ENCODE peak calls at places on chromosomes 4 and X, in eight cellular contexts. One of them, this sample, is unnamed.

GRCh38 chr4:145061325-145061920 is 36.6 kb downstream of the ANAPC10 start:
- DNase-seq in GM23338: peak
- DNase-seq in endothelial cell of umbilical vein: peak
- DNase-seq in heart left ventricle: no peak
- DNase-seq in lower leg skin: no peak
- DNase-seq in endothelial cell: no peak
- DNase-seq in fibroblast of mammary gland: peak
- DNase-seq in PC-3: peak
- DNase-seq in this sample: peak

GRCh38 chrX:129772796-129773431 is 6.8 kb upstream of the SASH3 start:
- DNase-seq in endothelial cell of umbilical vein: no peak
- DNase-seq in endothelial cell: no peak
- DNase-seq in fibroblast of mammary gland: no peak
- DNase-seq in lower leg skin: peak
- DNase-seq in heart left ventricle: peak
- DNase-seq in PC-3: no peak
- DNase-seq in GM23338: peak
- DNase-seq in this sample: peak

GRCh38 chr4:12965334-12965733 is 518.8 kb downstream of the RAB28 start:
- DNase-seq in endothelial cell: no peak
- DNase-seq in heart left ventricle: no peak
- DNase-seq in lower leg skin: no peak
- DNase-seq in endothelial cell of umbilical vein: no peak
- DNase-seq in PC-3: no peak
- DNase-seq in GM23338: no peak
- DNase-seq in fibroblast of mammary gland: no peak
- DNase-seq in this sample: no peak

GRCh38 chrX:68870357-68870756 is 41.5 kb downstream of the EFNB1 start:
- DNase-seq in endothelial cell: no peak
- DNase-seq in PC-3: no peak
- DNase-seq in endothelial cell of umbilical vein: no peak
- DNase-seq in heart left ventricle: no peak
- DNase-seq in fibroblast of mammary gland: no peak
- DNase-seq in GM23338: no peak
- DNase-seq in lower leg skin: no peak
- DNase-seq in this sample: no peak

GRCh38 chr4:140094701-140095420 is 59.1 kb downstream of the MAML3 start:
- DNase-seq in endothelial cell: peak
- DNase-seq in PC-3: peak
- DNase-seq in GM23338: peak
- DNase-seq in fibroblast of mammary gland: no peak
- DNase-seq in heart left ventricle: peak
- DNase-seq in lower leg skin: peak
- DNase-seq in endothelial cell of umbilical vein: peak
- DNase-seq in this sample: no peak

GRCh38 chr4:99816611-99817309 is at the start of gene DAPP1:
- DNase-seq in GM23338: no peak
- DNase-seq in endothelial cell: no peak
- DNase-seq in lower leg skin: peak
- DNase-seq in heart left ventricle: peak
- DNase-seq in endothelial cell of umbilical vein: no peak
- DNase-seq in fibroblast of mammary gland: no peak
- DNase-seq in PC-3: peak
- DNase-seq in this sample: peak

GRCh38 chr4:86565641-86566040 is 28.5 kb upstream of the PTPN13 start:
- DNase-seq in heart left ventricle: no peak
- DNase-seq in PC-3: no peak
- DNase-seq in endothelial cell of umbilical vein: no peak
- DNase-seq in fibroblast of mammary gland: no peak
- DNase-seq in lower leg skin: no peak
- DNase-seq in endothelial cell: no peak
- DNase-seq in GM23338: no peak
- DNase-seq in this sample: no peak

GRCh38 chrX:22433292-22434070 is 160.8 kb downstream of the CBLL2 start:
- DNase-seq in endothelial cell of umbilical vein: no peak
- DNase-seq in fibroblast of mammary gland: no peak
- DNase-seq in heart left ventricle: no peak
- DNase-seq in endothelial cell: no peak
- DNase-seq in PC-3: no peak
- DNase-seq in GM23338: no peak
- DNase-seq in lower leg skin: no peak
- DNase-seq in this sample: no peak

GRCh38 chr4:22897520-22898108 is 204.9 kb downstream of the GBA3 start:
- DNase-seq in endothelial cell of umbilical vein: peak
- DNase-seq in heart left ventricle: no peak
- DNase-seq in fibroblast of mammary gland: peak
- DNase-seq in PC-3: peak
- DNase-seq in GM23338: peak
- DNase-seq in endothelial cell: peak
- DNase-seq in lower leg skin: no peak
- DNase-seq in this sample: peak

GRCh38 chr4:7950301-7951092 is 10.8 kb upstream of the AFAP1 start:
- DNase-seq in heart left ventricle: no peak
- DNase-seq in PC-3: no peak
- DNase-seq in endothelial cell of umbilical vein: no peak
- DNase-seq in fibroblast of mammary gland: no peak
- DNase-seq in endothelial cell: no peak
- DNase-seq in lower leg skin: no peak
- DNase-seq in GM23338: no peak
- DNase-seq in this sample: no peak

DNA sequence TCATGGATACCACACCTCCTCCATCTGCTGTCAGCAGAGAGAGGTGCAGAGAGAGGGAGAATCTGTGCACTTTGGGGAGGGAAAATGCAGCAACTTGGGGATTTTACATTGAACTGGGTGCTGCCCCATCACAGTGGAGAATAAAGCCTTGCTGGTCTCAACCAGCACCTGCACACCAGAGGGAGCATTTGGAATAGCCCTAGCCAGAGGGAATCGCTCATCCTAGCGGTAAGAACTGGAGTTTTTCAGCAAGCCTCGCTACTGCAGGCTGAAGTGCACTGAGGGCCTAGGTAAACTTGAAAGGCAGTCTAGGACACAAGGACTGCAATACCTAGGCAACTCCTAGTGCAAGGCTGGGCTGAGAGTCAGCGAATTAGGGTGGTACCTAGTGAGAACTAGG is 148.7 kb downstream of the KDR start:
- DNase-seq in fibroblast of mammary gland: no peak
- DNase-seq in endothelial cell: peak
- DNase-seq in lower leg skin: no peak
- DNase-seq in heart left ventricle: no peak
- DNase-seq in PC-3: peak
- DNase-seq in GM23338: peak
- DNase-seq in endothelial cell of umbilical vein: no peak
- DNase-seq in this sample: no peak
- TF ChIP-seq CTCF in fibroblast of mammary gland: no peak
- TF ChIP-seq CTCF in endothelial cell: no peak
- TF ChIP-seq CTCF in lower leg skin: no peak
- TF ChIP-seq CTCF in heart left ventricle: no peak
- TF ChIP-seq CTCF in PC-3: peak
- TF ChIP-seq CTCF in GM23338: peak
- TF ChIP-seq CTCF in endothelial cell of umbilical vein: no peak
- TF ChIP-seq CTCF in this sample: no peak

DNA sequence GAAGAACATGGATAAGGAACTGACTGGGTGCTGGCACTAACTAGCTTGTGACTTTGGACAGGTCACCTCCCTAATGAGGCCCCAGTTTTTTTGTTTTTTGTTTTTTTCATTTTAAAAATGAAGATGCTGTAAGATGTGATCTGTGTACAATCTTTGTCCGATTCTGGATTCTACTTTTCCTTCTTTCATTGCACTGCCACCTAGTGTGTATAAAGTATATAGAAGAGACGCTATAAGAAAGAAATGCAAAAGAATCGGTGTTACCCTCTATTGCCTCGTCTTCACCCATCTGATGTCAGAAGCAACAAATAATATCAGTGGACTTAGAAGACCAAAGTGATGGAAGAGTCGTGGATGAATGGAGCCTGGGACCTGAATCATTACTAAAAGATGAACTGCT is 58.6 kb upstream of the P2RY10 start:
- DNase-seq in PC-3: peak
- DNase-seq in GM23338: peak
- DNase-seq in endothelial cell of umbilical vein: no peak
- DNase-seq in lower leg skin: no peak
- DNase-seq in fibroblast of mammary gland: peak
- DNase-seq in heart left ventricle: no peak
- DNase-seq in endothelial cell: no peak
- DNase-seq in this sample: peak
- TF ChIP-seq CTCF in PC-3: peak
- TF ChIP-seq CTCF in GM23338: no peak
- TF ChIP-seq CTCF in endothelial cell of umbilical vein: no peak
- TF ChIP-seq CTCF in lower leg skin: no peak
- TF ChIP-seq CTCF in fibroblast of mammary gland: peak
- TF ChIP-seq CTCF in heart left ventricle: peak
- TF ChIP-seq CTCF in endothelial cell: peak
- TF ChIP-seq CTCF in this sample: peak

DNA sequence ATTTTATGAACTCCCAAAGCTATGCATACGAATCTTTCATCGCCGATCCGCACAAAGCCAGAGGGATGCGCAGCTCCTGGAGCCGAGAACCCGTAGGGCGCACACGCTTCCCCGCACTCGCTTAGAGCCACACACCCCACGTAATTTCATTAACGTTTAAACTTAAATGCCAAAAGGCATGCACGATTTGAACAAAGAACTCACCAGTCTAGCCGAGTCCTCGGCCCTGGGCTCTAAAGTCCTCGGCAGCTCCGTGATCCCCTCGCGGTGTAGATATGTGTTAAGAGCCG is 2.4 kb upstream of the FAT1 start:
- DNase-seq in GM23338: no peak
- DNase-seq in heart left ventricle: no peak
- DNase-seq in fibroblast of mammary gland: no peak
- DNase-seq in endothelial cell: no peak
- DNase-seq in lower leg skin: no peak
- DNase-seq in PC-3: no peak
- DNase-seq in endothelial cell of umbilical vein: peak
- DNase-seq in this sample: no peak
- TF ChIP-seq CTCF in GM23338: no peak
- TF ChIP-seq CTCF in heart left ventricle: no peak
- TF ChIP-seq CTCF in fibroblast of mammary gland: no peak
- TF ChIP-seq CTCF in endothelial cell: no peak
- TF ChIP-seq CTCF in lower leg skin: no peak
- TF ChIP-seq CTCF in PC-3: no peak
- TF ChIP-seq CTCF in endothelial cell of umbilical vein: no peak
- TF ChIP-seq CTCF in this sample: no peak

DNA sequence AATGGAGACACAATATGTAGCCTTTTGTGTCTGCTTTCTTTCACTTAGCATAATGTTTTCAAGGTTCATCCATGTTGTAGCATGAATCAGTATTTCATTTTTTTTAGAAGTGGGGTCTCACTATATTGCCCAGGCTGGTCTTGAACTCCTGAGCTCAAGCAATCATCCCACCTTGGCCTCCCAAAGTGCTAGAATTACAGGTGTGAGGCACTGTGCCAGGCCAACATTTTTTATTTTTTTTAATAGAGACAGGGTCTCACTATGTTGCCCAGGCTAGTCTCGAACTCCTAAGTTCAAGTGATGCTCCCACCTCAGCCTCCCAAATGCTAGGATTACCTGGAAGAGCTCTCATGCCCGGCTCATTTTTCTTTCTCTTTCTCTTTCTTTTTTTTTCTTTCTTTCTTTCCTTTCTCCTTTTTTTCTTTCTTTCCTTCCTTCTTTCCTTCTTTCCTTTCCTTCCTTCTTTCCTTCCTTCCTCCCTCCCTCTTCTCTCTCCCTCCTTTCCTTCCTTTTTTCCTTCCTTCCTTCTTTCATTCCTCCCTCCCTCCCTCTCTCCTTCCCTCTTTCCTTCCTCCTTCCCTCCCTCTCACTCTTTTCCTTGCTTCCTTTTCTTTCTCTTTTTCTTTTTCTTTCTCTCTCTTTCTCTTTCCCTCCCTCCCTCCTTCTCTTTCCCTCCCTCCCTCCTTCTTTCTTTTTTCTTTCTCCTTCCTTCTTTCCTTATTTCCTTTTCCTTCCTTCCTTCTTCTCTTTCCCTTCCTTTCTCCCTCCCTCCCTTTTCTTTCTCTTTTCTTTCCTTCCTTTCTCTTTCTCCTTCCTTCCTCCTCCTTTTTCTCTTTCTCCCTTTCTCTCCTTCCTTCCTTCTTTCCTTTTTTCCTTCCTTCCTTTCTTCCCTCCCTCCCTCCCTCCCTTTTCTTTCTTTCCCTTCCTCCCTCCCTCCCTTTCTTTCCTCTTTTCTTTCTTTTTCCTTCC is 10.1 kb upstream of the RPL39 start:
- DNase-seq in lower leg skin: no peak
- DNase-seq in PC-3: no peak
- DNase-seq in GM23338: no peak
- DNase-seq in endothelial cell of umbilical vein: no peak
- DNase-seq in heart left ventricle: no peak
- DNase-seq in fibroblast of mammary gland: no peak
- DNase-seq in endothelial cell: no peak
- DNase-seq in this sample: no peak
- TF ChIP-seq CTCF in lower leg skin: no peak
- TF ChIP-seq CTCF in PC-3: no peak
- TF ChIP-seq CTCF in GM23338: no peak
- TF ChIP-seq CTCF in endothelial cell of umbilical vein: no peak
- TF ChIP-seq CTCF in heart left ventricle: no peak
- TF ChIP-seq CTCF in fibroblast of mammary gland: no peak
- TF ChIP-seq CTCF in endothelial cell: no peak
- TF ChIP-seq CTCF in this sample: no peak